ENCODE peak calls at places on chromosomes 3 and 15, in six cellular contexts. T is RKO; V is brain microvascular endothelial cell; W is heart left ventricle; I is activated CD4-positive, alpha-beta T cell treated with anti-CD3 and anti-CD28 coated beads, Interleukin-2, amount 50 U/mL, for 1 hour; R is coronary artery. G is an unnamed sample.

GRCh38 chr15:78024141-78024567 is 53.4 kb downstream of the TBC1D2B start:
- DNase-seq in T (no peak), V (no peak), W (peak; percentile 83), I (no peak), R (peak; percentile 83), G (no peak)

GRCh38 chr15:78637776-78638435 is 3.1 kb downstream of the CHRNB4 start:
- DNase-seq in T (no peak), V (no peak), W (no peak), I (no peak), R (no peak), G (peak; percentile 32)

GRCh38 chr3:21672303-21672702 is 78.7 kb downstream of the ZNF385D start:
- DNase-seq in T (peak; percentile 83), V (peak; percentile 87), W (no peak), I (no peak), R (no peak), G (no peak)

GRCh38 chr3:131543714-131544113 is 40.9 kb upstream of the MRPL3 start:
- DNase-seq in T (peak; percentile 66), V (peak; percentile 28), W (peak; percentile 87), I (no peak), R (no peak), G (no peak)

GRCh38 chr15:66129561-66129960 is 124.0 kb downstream of the MEGF11 start:
- DNase-seq in T (no peak), V (no peak), W (no peak), I (no peak), R (no peak), G (no peak)

GRCh38 chr15:64856429-64857145 is 14.9 kb downstream of the PLEKHO2 start:
- DNase-seq in T (no peak), V (no peak), W (peak; percentile 72), I (no peak), R (no peak), G (no peak)

GRCh38 chr3:77718326-77718725 is 678.4 kb downstream of the ROBO2 start:
- DNase-seq in T (no peak), V (no peak), W (no peak), I (no peak), R (no peak), G (no peak)

GRCh38 chr15:78177447-78177873 is 28.3 kb downstream of the IDH3A start:
- DNase-seq in T (peak; percentile 12), V (peak; percentile 9), W (peak; percentile 43), I (peak; percentile 15), R (no peak), G (peak; percentile 72)

GRCh38 chr3:16741890-16742289 is 136.7 kb upstream of the DAZL start:
- DNase-seq in T (no peak), V (peak; percentile 76), W (peak; percentile 64), I (no peak), R (no peak), G (no peak)

GRCh38 chr3:65854606-65855304 is 184.0 kb downstream of the MAGI1 start:
- DNase-seq in T (no peak), V (no peak), W (no peak), I (no peak), R (no peak), G (no peak)

GRCh38 chr15:70197318-70197944 is 99.7 kb upstream of the TLE3 start:
- DNase-seq in T (no peak), V (no peak), W (peak; percentile 9), I (no peak), R (no peak), G (no peak)

GRCh38 chr3:38618343-38618742 is 31.1 kb downstream of the SCN5A start:
- DNase-seq in T (no peak), V (no peak), W (no peak), I (no peak), R (no peak), G (no peak)

GRCh38 chr15:87752250-87752951 is 504.1 kb downstream of the NTRK3 start:
- DNase-seq in T (no peak), V (peak; percentile 86), W (no peak), I (no peak), R (no peak), G (no peak)

GRCh38 chr3:107421170-107421792 is 44.0 kb downstream of the CCDC54 start:
- DNase-seq in T (peak; percentile 87), V (peak; percentile 37), W (no peak), I (no peak), R (no peak), G (peak; percentile 50)

GRCh38 chr3:4474683-4475490 is 7.8 kb upstream of the SUMF1 start:
- DNase-seq in T (no peak), V (peak; percentile 89), W (peak; percentile 53), I (no peak), R (peak; percentile 83), G (no peak)

GRCh38 chr15:69388259-69388658 is 25.9 kb upstream of the KIF23 start:
- DNase-seq in T (no peak), V (no peak), W (no peak), I (no peak), R (no peak), G (no peak)

GRCh38 chr15:59160880-59161593 is 45.6 kb upstream of the LDHAL6B start:
- DNase-seq in T (no peak), V (no peak), W (no peak), I (peak; percentile 10), R (no peak), G (peak; percentile 78)

GRCh38 chr3:128619146-128619890 is 31.3 kb downstream of the RPN1 start:
- DNase-seq in T (peak; percentile 70), V (peak; percentile 87), W (no peak), I (no peak), R (no peak), G (no peak)

GRCh38 chr3:138114988-138115971 is at the start of gene DZIP1L:
- DNase-seq in T (peak; percentile 82), V (peak; percentile 63), W (peak; percentile 77), I (peak; percentile 9), R (peak; percentile 86), G (peak; percentile 87)

GRCh38 chr15:41940441-41940857 is 31.9 kb downstream of the EHD4 start:
- DNase-seq in T (peak; percentile 92), V (peak; percentile 59), W (no peak), I (peak; percentile 28), R (no peak), G (no peak)

GRCh38 chr3:134704556-134704955 is 53.7 kb upstream of the KY start:
- DNase-seq in T (no peak), V (no peak), W (no peak), I (no peak), R (no peak), G (no peak)

GRCh38 chr3:150105886-150106612 is 135.4 kb upstream of the PFN2 start:
- DNase-seq in T (no peak), V (no peak), W (no peak), I (no peak), R (no peak), G (no peak)

GRCh38 chr3:159936541-159936940 is 52.1 kb upstream of the IL12A start:
- DNase-seq in T (no peak), V (no peak), W (no peak), I (no peak), R (no peak), G (no peak)

GRCh38 chr15:101320501-101321052 is 25.5 kb upstream of the SNRPA1 start:
- DNase-seq in T (no peak), V (peak; percentile 53), W (peak; percentile 49), I (peak; percentile 52), R (no peak), G (peak; percentile 44)

GRCh38 chr3:74750901-74751300 is 136.4 kb upstream of the CNTN3 start:
- DNase-seq in T (no peak), V (no peak), W (no peak), I (no peak), R (no peak), G (no peak)